ENCODE peak calls at places on chromosomes 7 and 10, in six cellular contexts. W, P, T, X, V and E are unnamed samples.

GRCh38 chr10:102604379-102604960 is 39.8 kb upstream of the TRIM8 start:
- DNase-seq in W (peak), P (no peak), T (no peak), X (peak), V (peak), E (peak)

GRCh38 chr10:70551491-70551890 is 51.0 kb downstream of the PRF1 start:
- DNase-seq in W (no peak), P (no peak), T (no peak), X (no peak), V (no peak), E (no peak)

GRCh38 chr10:17348111-17349008 is 106.0 kb downstream of the ST8SIA6 start:
- DNase-seq in W (peak), P (peak), T (peak), X (peak), V (peak), E (peak)

GRCh38 chr10:6049031-6049400 is 13.2 kb downstream of the IL2RA start:
- DNase-seq in W (no peak), P (no peak), T (no peak), X (no peak), V (no peak), E (no peak)

GRCh38 chr7:12771378-12771877 is 84.0 kb downstream of the ARL4A start:
- DNase-seq in W (no peak), P (peak), T (peak), X (peak), V (no peak), E (peak)

GRCh38 chr7:14908697-14909096 is 6.1 kb upstream of the DGKB start:
- DNase-seq in W (no peak), P (no peak), T (no peak), X (no peak), V (no peak), E (no peak)

GRCh38 chr7:66629222-66629658 is 559 bp downstream of the KCTD7 start:
- DNase-seq in W (no peak), P (no peak), T (peak), X (peak), V (no peak), E (no peak)

GRCh38 chr10:76086571-76087260 is 655.3 kb downstream of the LRMDA start:
- DNase-seq in W (peak), P (peak), T (peak), X (peak), V (peak), E (peak)

GRCh38 chr7:86025807-86026206 is 617.9 kb upstream of the GRM3 start:
- DNase-seq in W (no peak), P (no peak), T (no peak), X (no peak), V (no peak), E (no peak)

GRCh38 chr10:120970595-120971529 is 119.7 kb downstream of the WDR11 start:
- DNase-seq in W (no peak), P (no peak), T (no peak), X (no peak), V (no peak), E (no peak)

GRCh38 chr7:151860771-151861170 is 16.1 kb downstream of the PRKAG2 start:
- DNase-seq in W (no peak), P (no peak), T (no peak), X (no peak), V (no peak), E (no peak)

GRCh38 chr7:29946428-29947186 is 43.0 kb downstream of the SCRN1 start:
- DNase-seq in W (peak), P (peak), T (peak), X (peak), V (no peak), E (peak)

GRCh38 chr10:110865184-110865803 is 6.4 kb upstream of the PDCD4 start:
- DNase-seq in W (peak), P (no peak), T (no peak), X (peak), V (no peak), E (peak)

GRCh38 chr7:1883031-1883761 is 213.1 kb downstream of the ELFN1 start:
- DNase-seq in W (peak), P (no peak), T (no peak), X (peak), V (peak), E (peak)

GRCh38 chr10:42979730-42980467 is 97.0 kb upstream of the RET start:
- DNase-seq in W (no peak), P (no peak), T (no peak), X (no peak), V (no peak), E (no peak)

GRCh38 chr10:105252908-105253307 is 611.8 kb downstream of the SORCS3 start:
- DNase-seq in W (no peak), P (no peak), T (no peak), X (no peak), V (no peak), E (no peak)

GRCh38 chr10:124403548-124403947 is 15.2 kb downstream of the OAT start:
- DNase-seq in W (peak), P (peak), T (no peak), X (peak), V (peak), E (peak)

GRCh38 chr7:21041666-21042065 is 255.0 kb upstream of the SP8 start:
- DNase-seq in W (peak), P (no peak), T (no peak), X (no peak), V (no peak), E (no peak)

GRCh38 chr7:155291045-155291530 is 6.6 kb upstream of the INSIG1 start:
- DNase-seq in W (peak), P (no peak), T (peak), X (peak), V (peak), E (peak)

GRCh38 chr10:69394020-69394419 is 22.7 kb downstream of the TACR2 start:
- DNase-seq in W (peak), P (no peak), T (no peak), X (no peak), V (no peak), E (no peak)

GRCh38 chr10:38103754-38104153 is 9.6 kb downstream of the ZNF37A start:
- DNase-seq in W (no peak), P (no peak), T (no peak), X (no peak), V (no peak), E (no peak)

GRCh38 chr10:70669015-70669414 is 3.3 kb upstream of the ADAMTS14 start:
- DNase-seq in W (no peak), P (no peak), T (no peak), X (no peak), V (no peak), E (no peak)

GRCh38 chr10:122446668-122447410 is 7.6 kb upstream of the ARMS2 start:
- DNase-seq in W (no peak), P (no peak), T (no peak), X (peak), V (no peak), E (no peak)

GRCh38 chr10:517236-517635 is 172.2 kb downstream of the DIP2C start:
- DNase-seq in W (no peak), P (no peak), T (no peak), X (no peak), V (no peak), E (no peak)

GRCh38 chr10:70376436-70377378 is 5.7 kb downstream of the LRRC20 start:
- DNase-seq in W (peak), P (no peak), T (no peak), X (no peak), V (peak), E (no peak)

GRCh38 chr7:4791738-4792536 is 16.5 kb downstream of the AP5Z1 start:
- DNase-seq in W (no peak), P (peak), T (peak), X (peak), V (peak), E (peak)

GRCh38 chr10:82934429-82934828 is 1059.4 kb downstream of the NRG3 start:
- DNase-seq in W (no peak), P (no peak), T (no peak), X (no peak), V (no peak), E (no peak)

GRCh38 chr10:60799971-60800370 is 21.7 kb downstream of the CDK1 start:
- DNase-seq in W (no peak), P (no peak), T (no peak), X (no peak), V (no peak), E (no peak)

GRCh38 chr10:62681211-62681940 is 123.1 kb upstream of the ADO start:
- DNase-seq in W (no peak), P (no peak), T (peak), X (no peak), V (peak), E (no peak)

GRCh38 chr10:21135396-21135973 is 238.4 kb upstream of the NEBL start:
- DNase-seq in W (peak), P (no peak), T (no peak), X (peak), V (no peak), E (no peak)

GRCh38 chr7:157676001-157676400 is 339.2 kb downstream of the DNAJB6 start:
- DNase-seq in W (no peak), P (no peak), T (no peak), X (no peak), V (no peak), E (no peak)

GRCh38 chr10:123974406-123974805 is 82.8 kb upstream of the CPXM2 start:
- DNase-seq in W (peak), P (no peak), T (no peak), X (peak), V (peak), E (peak)

GRCh38 chr10:112519129-112519761 is 72.2 kb downstream of the VTI1A start:
- DNase-seq in W (peak), P (no peak), T (peak), X (no peak), V (no peak), E (no peak)

GRCh38 chr10:132269286-132270230 is 38.2 kb downstream of the STK32C start:
- DNase-seq in W (no peak), P (no peak), T (no peak), X (no peak), V (no peak), E (no peak)

GRCh38 chr7:334618-335357 is 44.8 kb downstream of the FOXL3 start:
- DNase-seq in W (no peak), P (no peak), T (no peak), X (no peak), V (no peak), E (no peak)

GRCh38 chr10:15793664-15794063 is 66.6 kb downstream of the MINDY3 start:
- DNase-seq in W (no peak), P (no peak), T (no peak), X (no peak), V (no peak), E (no peak)
- H3K4me3 ChIP-seq in W (no peak), P (no peak), T (no peak), X (no peak), V (no peak), E (no peak)

DNA sequence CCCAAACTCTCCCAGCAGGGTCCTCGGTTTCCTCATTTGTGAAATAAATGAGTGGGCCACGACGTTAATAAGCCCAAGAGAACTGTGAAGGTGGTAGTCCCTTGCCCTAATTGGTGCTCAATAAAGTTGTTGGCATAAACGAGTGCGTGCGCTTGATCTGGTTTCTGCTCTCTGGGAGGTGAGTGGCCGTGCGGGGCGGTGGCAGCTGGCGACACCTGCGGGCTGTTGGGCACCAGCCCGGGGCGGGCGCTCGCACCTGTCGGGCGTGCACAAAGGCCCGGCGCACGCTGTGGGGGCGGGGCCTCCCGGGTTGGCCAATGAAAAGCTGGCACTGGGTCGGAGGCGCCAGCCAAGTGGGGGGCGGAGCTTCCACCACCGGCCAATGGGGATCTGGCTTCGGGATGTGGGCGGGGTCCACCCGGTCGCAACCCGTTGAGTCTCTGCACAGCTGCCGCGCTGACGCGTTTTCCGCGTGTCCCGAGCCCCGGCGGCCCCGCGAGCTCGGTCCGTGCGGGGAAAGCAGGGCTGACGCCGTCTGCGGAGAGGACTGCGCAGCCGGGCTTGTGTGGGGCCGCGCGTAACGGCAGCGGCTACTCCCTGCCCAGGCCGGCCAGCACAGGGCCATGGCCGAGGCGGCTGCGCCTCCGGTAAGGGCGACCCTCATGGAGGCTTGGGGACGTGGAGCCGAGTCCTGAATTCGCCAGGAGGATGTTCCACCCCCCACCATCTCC is 23.0 kb downstream of the ZNF783 start:
- DNase-seq in W (peak), P (peak), T (peak), X (peak), V (peak), E (peak)
- TF ChIP-seq CTCF in W (no peak), P (peak), T (no peak), X (no peak), V (no peak), E (no peak)

GRCh38 chr10:97494151-97494550 is 4.1 kb downstream of the MMS19 start:
- DNase-seq in W (no peak), P (no peak), T (no peak), X (no peak), V (no peak), E (no peak)

GRCh38 chr10:97497572-97498075 is 598 bp downstream of the MMS19 start:
- DNase-seq in W (peak), P (peak), T (peak), X (peak), V (peak), E (peak)

GRCh38 chr10:97498841-97499560 is at the start of gene UBTD1:
- DNase-seq in W (no peak), P (peak), T (peak), X (peak), V (no peak), E (peak)

GRCh38 chr10:97498076-97498840 is at the start of gene MMS19:
- DNase-seq in W (peak), P (peak), T (peak), X (peak), V (peak), E (peak)

DNA sequence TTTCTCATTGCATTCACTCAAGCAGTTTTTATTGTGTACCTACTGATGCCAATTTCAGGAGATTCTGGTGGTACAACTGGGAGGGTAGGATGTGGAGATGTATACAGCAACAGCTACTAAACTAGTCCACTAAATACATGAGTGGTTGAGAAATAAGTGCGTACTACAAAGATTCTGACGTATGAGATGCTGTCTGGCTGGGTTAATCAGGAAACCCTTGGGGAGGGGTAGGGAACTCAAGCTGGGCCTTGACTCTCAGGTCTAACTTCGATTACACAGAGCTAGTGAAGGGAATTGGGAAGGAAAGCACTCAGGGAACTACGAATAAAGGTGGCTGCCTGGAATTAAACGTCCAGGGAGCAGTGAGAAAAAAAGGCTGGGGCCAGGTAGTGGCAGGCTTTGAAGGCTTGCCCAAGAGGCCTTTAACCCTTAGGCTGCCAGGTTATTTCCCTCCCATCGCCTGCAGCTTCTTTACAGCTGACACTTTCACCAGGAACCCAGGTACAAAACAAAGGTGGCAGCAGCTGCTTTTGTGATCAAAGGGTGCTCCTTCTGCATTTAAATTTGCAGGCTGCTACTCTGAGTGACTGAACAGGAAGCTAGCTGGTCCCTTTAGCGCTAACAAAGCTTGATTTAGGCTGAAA is 3.2 kb downstream of the MMS19 start:
- DNase-seq in W (no peak), P (no peak), T (no peak), X (peak), V (peak), E (peak)
- H3K4me3 ChIP-seq in W (no peak), P (no peak), T (no peak), X (no peak), V (no peak), E (no peak)

GRCh38 chr10:68153473-68154210 is 44.4 kb downstream of the MYPN start:
- DNase-seq in W (peak), P (peak), T (peak), X (peak), V (peak), E (peak)
- TF ChIP-seq CTCF in W (no peak), P (no peak), T (peak), X (no peak), V (peak), E (no peak)